ENCODE peak calls at places on chromosomes 3 and 15, in four cellular contexts. G, Z, R and M are unnamed samples.

GRCh38 chr3:13173186-13173585 is 100.0 kb upstream of the IQSEC1 start:
- DNase-seq in G (no peak), Z (no peak), R (no peak), M (no peak)

GRCh38 chr3:192170031-192170430 is 557.3 kb downstream of the FGF12 start:
- DNase-seq in G (no peak), Z (no peak), R (no peak), M (no peak)

GRCh38 chr3:183895296-183895695 is 10.6 kb upstream of the PARL start:
- DNase-seq in G (peak), Z (peak), R (no peak), M (no peak)

GRCh38 chr15:85620321-85621044 is 174.2 kb downstream of the KLHL25 start:
- DNase-seq in G (no peak), Z (peak), R (no peak), M (no peak)

GRCh38 chr3:100802126-100802525 is 92.8 kb downstream of the TFG start:
- DNase-seq in G (no peak), Z (no peak), R (no peak), M (no peak)

GRCh38 chr3:11641683-11642407 is 1.9 kb downstream of the VGLL4 start:
- DNase-seq in G (peak), Z (peak), R (no peak), M (no peak)

GRCh38 chr3:10248984-10249748 is 907 bp downstream of the TATDN2 start:
- DNase-seq in G (peak), Z (no peak), R (peak), M (no peak)

GRCh38 chr3:52469001-52469400 is 13.6 kb downstream of the NISCH start:
- DNase-seq in G (no peak), Z (no peak), R (no peak), M (no peak)

GRCh38 chr15:70781236-70781635 is 17.9 kb upstream of the UACA start:
- DNase-seq in G (no peak), Z (no peak), R (no peak), M (no peak)

GRCh38 chr3:99875573-99875924 is 57.9 kb downstream of the CMSS1 start:
- DNase-seq in G (no peak), Z (peak), R (no peak), M (no peak)

GRCh38 chr3:30625541-30626438 is 19.4 kb downstream of the TGFBR2 start:
- DNase-seq in G (no peak), Z (peak), R (no peak), M (no peak)

GRCh38 chr3:2770451-2770850 is 339.7 kb downstream of the IL5RA start:
- DNase-seq in G (no peak), Z (no peak), R (no peak), M (no peak)

GRCh38 chr3:71652786-71653419 is 69.4 kb upstream of the FOXP1 start:
- DNase-seq in G (peak), Z (peak), R (peak), M (peak)

GRCh38 chr15:67049351-67050044 is 15.9 kb upstream of the SMAD3 start:
- DNase-seq in G (no peak), Z (peak), R (no peak), M (no peak)

GRCh38 chr3:31709005-31709404 is 176.3 kb downstream of the STT3B start:
- DNase-seq in G (no peak), Z (peak), R (no peak), M (no peak)

GRCh38 chr3:45878124-45878523 is 8.2 kb upstream of the CCR9 start:
- DNase-seq in G (no peak), Z (no peak), R (no peak), M (no peak)

GRCh38 chr15:69712999-69713398 is 260.4 kb downstream of the RPLP1 start:
- DNase-seq in G (no peak), Z (no peak), R (no peak), M (no peak)

GRCh38 chr3:11478167-11478566 is 165.5 kb downstream of the VGLL4 start:
- DNase-seq in G (no peak), Z (no peak), R (no peak), M (no peak)

GRCh38 chr15:63288778-63289378 is 11.5 kb downstream of the APH1B start:
- DNase-seq in G (peak), Z (peak), R (no peak), M (no peak)

GRCh38 chr3:47420511-47421484 is 40.0 kb downstream of the PTPN23 start:
- DNase-seq in G (peak), Z (peak), R (peak), M (peak)

GRCh38 chr3:119409844-119410243 is 53.6 kb downstream of the TMEM39A start:
- DNase-seq in G (no peak), Z (no peak), R (no peak), M (no peak)

GRCh38 chr3:104628185-104628789 is 738.4 kb upstream of the ALCAM start:
- DNase-seq in G (peak), Z (peak), R (no peak), M (no peak)

GRCh38 chr3:16665282-16665741 is 60.1 kb upstream of the DAZL start:
- DNase-seq in G (peak), Z (peak), R (no peak), M (no peak)

GRCh38 chr3:112376996-112377395 is 44.0 kb downstream of the CD200 start:
- DNase-seq in G (no peak), Z (peak), R (no peak), M (no peak)

GRCh38 chr3:97721446-97721845 is 43.1 kb upstream of the ARL6 start:
- DNase-seq in G (no peak), Z (no peak), R (no peak), M (no peak)

GRCh38 chr15:63048986-63049665 is 6.6 kb downstream of the TPM1 start:
- DNase-seq in G (no peak), Z (peak), R (peak), M (no peak)